ENCODE peak calls at places on chromosome 5, in six cellular contexts. One of them, this sample, is unnamed.

GRCh38 chr5:14794600-14795230 is 76.9 kb downstream of the ANKH start:
- DNase-seq in GM12891: no peak
- DNase-seq in H1: no peak
- DNase-seq in K562: no peak
- DNase-seq in HepG2: no peak
- DNase-seq in SK-N-SH: no peak
- DNase-seq in this sample: no peak

GRCh38 chr5:146426853-146427618 is 20.1 kb upstream of the TCERG1 start:
- DNase-seq in K562: peak
- DNase-seq in HepG2: peak
- DNase-seq in H1: no peak
- DNase-seq in GM12891: no peak
- DNase-seq in SK-N-SH: peak
- DNase-seq in this sample: no peak

GRCh38 chr5:64773533-64773932 is 4.8 kb downstream of the CWC27 start:
- DNase-seq in SK-N-SH: no peak
- DNase-seq in GM12891: no peak
- DNase-seq in HepG2: no peak
- DNase-seq in H1: no peak
- DNase-seq in K562: no peak
- DNase-seq in this sample: no peak

GRCh38 chr5:112036206-112036605 is 279.2 kb upstream of the NREP start:
- DNase-seq in SK-N-SH: no peak
- DNase-seq in HepG2: no peak
- DNase-seq in GM12891: no peak
- DNase-seq in K562: no peak
- DNase-seq in H1: no peak
- DNase-seq in this sample: no peak

GRCh38 chr5:37804401-37804800 is 35.4 kb downstream of the GDNF start:
- DNase-seq in SK-N-SH: no peak
- DNase-seq in GM12891: no peak
- DNase-seq in H1: no peak
- DNase-seq in K562: no peak
- DNase-seq in HepG2: no peak
- DNase-seq in this sample: no peak

GRCh38 chr5:141517321-141517720 is 28.4 kb downstream of the PCDHGC5 start:
- DNase-seq in SK-N-SH: no peak
- DNase-seq in H1: no peak
- DNase-seq in HepG2: no peak
- DNase-seq in K562: no peak
- DNase-seq in GM12891: no peak
- DNase-seq in this sample: no peak

GRCh38 chr5:51386916-51387853 is 3.9 kb downstream of the ISL1 start:
- DNase-seq in K562: no peak
- DNase-seq in HepG2: no peak
- DNase-seq in H1: no peak
- DNase-seq in GM12891: no peak
- DNase-seq in SK-N-SH: peak
- DNase-seq in this sample: no peak

GRCh38 chr5:124828731-124829130 is 82.3 kb upstream of the ZNF608 start:
- DNase-seq in SK-N-SH: no peak
- DNase-seq in H1: no peak
- DNase-seq in K562: no peak
- DNase-seq in HepG2: no peak
- DNase-seq in GM12891: no peak
- DNase-seq in this sample: no peak

GRCh38 chr5:82356808-82357671 is 78.9 kb upstream of the RPS23 start:
- DNase-seq in HepG2: peak
- DNase-seq in H1: no peak
- DNase-seq in GM12891: no peak
- DNase-seq in SK-N-SH: no peak
- DNase-seq in K562: peak
- DNase-seq in this sample: no peak

GRCh38 chr5:169595172-169595820 is 11.7 kb downstream of the SPDL1 start:
- DNase-seq in GM12891: no peak
- DNase-seq in HepG2: no peak
- DNase-seq in K562: no peak
- DNase-seq in SK-N-SH: no peak
- DNase-seq in H1: no peak
- DNase-seq in this sample: no peak

GRCh38 chr5:69489246-69489645 is 3.3 kb upstream of the OCLN start:
- DNase-seq in K562: no peak
- DNase-seq in SK-N-SH: no peak
- DNase-seq in GM12891: no peak
- DNase-seq in HepG2: no peak
- DNase-seq in H1: no peak
- DNase-seq in this sample: no peak

GRCh38 chr5:141135030-141135717 is at the start of gene PCDHB5:
- DNase-seq in K562: peak
- DNase-seq in HepG2: no peak
- DNase-seq in GM12891: no peak
- DNase-seq in H1: no peak
- DNase-seq in SK-N-SH: no peak
- DNase-seq in this sample: no peak

GRCh38 chr5:76724871-76725270 is 8.9 kb downstream of the F2R start:
- DNase-seq in HepG2: peak
- DNase-seq in H1: no peak
- DNase-seq in K562: no peak
- DNase-seq in GM12891: no peak
- DNase-seq in SK-N-SH: no peak
- DNase-seq in this sample: no peak

GRCh38 chr5:15966066-15966640 is 213.4 kb downstream of the MARCHF11 start:
- DNase-seq in GM12891: no peak
- DNase-seq in SK-N-SH: no peak
- DNase-seq in H1: no peak
- DNase-seq in K562: no peak
- DNase-seq in HepG2: no peak
- DNase-seq in this sample: no peak
- TF ChIP-seq TAF1 in GM12891: no peak
- TF ChIP-seq TAF1 in SK-N-SH: no peak
- TF ChIP-seq TAF1 in H1: no peak
- TF ChIP-seq TAF1 in K562: no peak
- TF ChIP-seq TAF1 in HepG2: no peak
- TF ChIP-seq TAF1 in this sample: no peak

GRCh38 chr5:80164799-80165198 is 91.0 kb downstream of the SERINC5 start:
- DNase-seq in HepG2: no peak
- DNase-seq in GM12891: no peak
- DNase-seq in SK-N-SH: no peak
- DNase-seq in K562: no peak
- DNase-seq in H1: no peak
- DNase-seq in this sample: no peak

GRCh38 chr5:80156156-80156555 is 99.7 kb downstream of the SERINC5 start:
- DNase-seq in H1: no peak
- DNase-seq in K562: no peak
- DNase-seq in GM12891: no peak
- DNase-seq in HepG2: peak
- DNase-seq in SK-N-SH: no peak
- DNase-seq in this sample: no peak

GRCh38 chr5:80159133-80159815 is 96.6 kb downstream of the SERINC5 start:
- DNase-seq in SK-N-SH: no peak
- DNase-seq in H1: no peak
- DNase-seq in HepG2: no peak
- DNase-seq in K562: no peak
- DNase-seq in GM12891: no peak
- DNase-seq in this sample: no peak

GRCh38 chr5:80161165-80161564 is 94.7 kb downstream of the SERINC5 start:
- DNase-seq in H1: no peak
- DNase-seq in K562: no peak
- DNase-seq in HepG2: no peak
- DNase-seq in SK-N-SH: no peak
- DNase-seq in GM12891: no peak
- DNase-seq in this sample: no peak

GRCh38 chr5:80160242-80160641 is 95.6 kb downstream of the SERINC5 start:
- DNase-seq in K562: no peak
- DNase-seq in SK-N-SH: no peak
- DNase-seq in GM12891: no peak
- DNase-seq in H1: no peak
- DNase-seq in HepG2: no peak
- DNase-seq in this sample: no peak
- TF ChIP-seq POLR2AphosphoS5 in K562: no peak
- TF ChIP-seq POLR2AphosphoS5 in SK-N-SH: no peak
- TF ChIP-seq POLR2AphosphoS5 in GM12891: no peak
- TF ChIP-seq POLR2AphosphoS5 in H1: no peak
- TF ChIP-seq POLR2AphosphoS5 in HepG2: no peak
- TF ChIP-seq POLR2AphosphoS5 in this sample: no peak

DNA sequence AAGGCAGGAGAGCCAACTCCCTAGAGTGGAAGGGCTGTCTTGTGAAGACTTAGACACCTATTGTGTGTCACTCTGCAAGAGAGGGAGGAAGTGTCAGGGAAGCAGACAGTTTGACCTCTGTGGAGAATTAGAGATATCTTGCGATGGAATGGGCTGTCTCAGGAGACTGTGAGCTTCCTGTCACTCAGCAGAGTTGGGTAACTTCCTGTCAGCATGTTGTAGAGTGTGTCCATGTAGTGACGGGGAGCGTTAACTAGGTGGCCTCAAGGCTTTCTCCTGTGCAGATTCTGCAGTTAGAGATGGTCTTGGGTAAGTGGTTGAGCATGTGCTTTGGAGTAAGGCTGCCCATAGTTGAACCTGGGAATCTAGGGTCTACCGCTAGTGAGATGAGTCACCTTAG is 136.5 kb downstream of the KIF4B start:
- DNase-seq in K562: no peak
- DNase-seq in HepG2: no peak
- DNase-seq in SK-N-SH: no peak
- DNase-seq in H1: no peak
- DNase-seq in GM12891: no peak
- DNase-seq in this sample: no peak
- TF ChIP-seq TAF1 in K562: no peak
- TF ChIP-seq TAF1 in HepG2: no peak
- TF ChIP-seq TAF1 in SK-N-SH: no peak
- TF ChIP-seq TAF1 in H1: no peak
- TF ChIP-seq TAF1 in GM12891: no peak
- TF ChIP-seq TAF1 in this sample: no peak

GRCh38 chr5:61878471-61878870 is 427.5 kb upstream of the KIF2A start:
- DNase-seq in HepG2: no peak
- DNase-seq in SK-N-SH: peak
- DNase-seq in H1: no peak
- DNase-seq in K562: no peak
- DNase-seq in GM12891: no peak
- DNase-seq in this sample: no peak
- TF ChIP-seq POLR2AphosphoS5 in HepG2: no peak
- TF ChIP-seq POLR2AphosphoS5 in SK-N-SH: no peak
- TF ChIP-seq POLR2AphosphoS5 in H1: no peak
- TF ChIP-seq POLR2AphosphoS5 in K562: no peak
- TF ChIP-seq POLR2AphosphoS5 in GM12891: no peak
- TF ChIP-seq POLR2AphosphoS5 in this sample: no peak

GRCh38 chr5:573206-573605 is 38.9 kb upstream of the CEP72 start:
- DNase-seq in H1: no peak
- DNase-seq in HepG2: no peak
- DNase-seq in K562: no peak
- DNase-seq in SK-N-SH: no peak
- DNase-seq in GM12891: no peak
- DNase-seq in this sample: no peak
- TF ChIP-seq TAF1 in H1: no peak
- TF ChIP-seq TAF1 in HepG2: no peak
- TF ChIP-seq TAF1 in K562: no peak
- TF ChIP-seq TAF1 in SK-N-SH: no peak
- TF ChIP-seq TAF1 in GM12891: no peak
- TF ChIP-seq TAF1 in this sample: no peak

DNA sequence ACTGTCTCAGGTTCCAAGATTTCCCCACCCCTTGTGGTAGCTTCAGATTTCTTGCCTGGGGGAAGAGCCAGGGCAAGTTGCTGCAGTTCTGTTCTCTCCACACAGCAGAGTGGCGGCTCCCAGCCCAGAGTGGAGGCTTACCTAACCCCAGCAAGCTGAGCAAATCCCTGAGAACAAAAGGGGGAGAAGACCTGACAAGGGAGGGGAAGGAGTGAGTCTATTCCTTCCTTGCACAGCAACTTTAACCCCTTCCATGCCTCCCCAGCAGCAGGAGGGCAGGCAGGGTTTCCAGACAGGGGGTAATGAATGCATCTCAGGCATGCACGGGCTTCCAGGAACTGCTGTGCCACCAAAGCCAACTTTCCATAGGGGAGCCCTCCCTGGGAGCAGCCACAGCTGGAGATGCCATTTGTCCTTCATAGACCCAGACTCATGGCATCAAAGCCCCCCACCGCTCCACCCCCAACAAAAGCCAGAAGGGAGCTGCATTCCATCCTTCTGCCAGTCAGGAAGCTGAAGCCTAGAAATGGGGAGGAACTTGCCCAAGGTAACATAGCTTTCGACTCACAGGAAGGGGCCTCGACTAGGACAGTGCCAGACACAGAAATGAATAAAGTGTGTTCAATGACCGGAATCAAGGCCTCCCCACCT is 28.8 kb upstream of the FAT2 start:
- DNase-seq in SK-N-SH: no peak
- DNase-seq in GM12891: no peak
- DNase-seq in HepG2: no peak
- DNase-seq in K562: no peak
- DNase-seq in H1: peak
- DNase-seq in this sample: no peak
- TF ChIP-seq POLR2AphosphoS5 in SK-N-SH: no peak
- TF ChIP-seq POLR2AphosphoS5 in GM12891: no peak
- TF ChIP-seq POLR2AphosphoS5 in HepG2: no peak
- TF ChIP-seq POLR2AphosphoS5 in K562: no peak
- TF ChIP-seq POLR2AphosphoS5 in H1: no peak
- TF ChIP-seq POLR2AphosphoS5 in this sample: no peak

GRCh38 chr5:150641006-150641570 is 628 bp downstream of the SYNPO start:
- DNase-seq in SK-N-SH: no peak
- DNase-seq in H1: no peak
- DNase-seq in GM12891: no peak
- DNase-seq in K562: no peak
- DNase-seq in HepG2: peak
- DNase-seq in this sample: no peak
- TF ChIP-seq TAF1 in SK-N-SH: no peak
- TF ChIP-seq TAF1 in H1: no peak
- TF ChIP-seq TAF1 in GM12891: no peak
- TF ChIP-seq TAF1 in K562: no peak
- TF ChIP-seq TAF1 in HepG2: no peak
- TF ChIP-seq TAF1 in this sample: no peak

GRCh38 chr5:133992429-133993151 is 12.2 kb downstream of the VDAC1 start:
- DNase-seq in SK-N-SH: no peak
- DNase-seq in GM12891: no peak
- DNase-seq in H1: no peak
- DNase-seq in K562: no peak
- DNase-seq in HepG2: no peak
- DNase-seq in this sample: no peak

GRCh38 chr5:133991171-133991910 is 13.4 kb downstream of the VDAC1 start:
- DNase-seq in HepG2: no peak
- DNase-seq in K562: no peak
- DNase-seq in GM12891: no peak
- DNase-seq in SK-N-SH: no peak
- DNase-seq in H1: no peak
- DNase-seq in this sample: no peak

GRCh38 chr5:133994297-133994989 is 10.3 kb downstream of the VDAC1 start:
- DNase-seq in GM12891: no peak
- DNase-seq in HepG2: no peak
- DNase-seq in K562: no peak
- DNase-seq in H1: no peak
- DNase-seq in SK-N-SH: no peak
- DNase-seq in this sample: no peak

GRCh38 chr5:133993563-133993962 is 11.2 kb downstream of the VDAC1 start:
- DNase-seq in H1: no peak
- DNase-seq in GM12891: no peak
- DNase-seq in HepG2: no peak
- DNase-seq in SK-N-SH: no peak
- DNase-seq in K562: no peak
- DNase-seq in this sample: no peak

DNA sequence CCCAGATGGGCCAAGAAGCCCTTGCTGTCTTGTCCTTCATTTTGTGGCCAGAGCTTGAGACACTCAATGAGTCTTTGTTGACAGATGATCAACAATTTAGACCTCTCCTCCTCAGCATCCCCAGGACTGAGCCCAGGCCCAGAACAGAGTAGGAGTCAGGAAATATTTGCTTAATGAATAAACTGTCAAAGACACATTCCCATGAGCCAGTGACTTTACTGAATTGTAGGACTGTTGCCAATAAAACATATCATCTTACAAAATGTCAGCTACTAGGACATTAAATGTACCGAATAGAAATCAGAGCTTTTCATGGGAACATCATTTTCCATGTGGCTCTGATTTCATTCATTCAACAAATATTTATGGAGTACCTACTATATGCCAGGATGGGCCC is 11.6 kb downstream of the VDAC1 start:
- DNase-seq in SK-N-SH: no peak
- DNase-seq in HepG2: no peak
- DNase-seq in H1: no peak
- DNase-seq in GM12891: no peak
- DNase-seq in K562: no peak
- DNase-seq in this sample: no peak
- TF ChIP-seq POLR2AphosphoS5 in SK-N-SH: no peak
- TF ChIP-seq POLR2AphosphoS5 in HepG2: no peak
- TF ChIP-seq POLR2AphosphoS5 in H1: no peak
- TF ChIP-seq POLR2AphosphoS5 in GM12891: no peak
- TF ChIP-seq POLR2AphosphoS5 in K562: no peak
- TF ChIP-seq POLR2AphosphoS5 in this sample: no peak